ENCODE peak calls at places on chromosomes 5 and 9, in seven cellular contexts. One of them, this sample, is unnamed.

GRCh38 chr9:98132806-98133631 is 14.0 kb upstream of the TRIM14 start:
- DNase-seq in activated CD4-positive, CD25-positive, alpha-beta regulatory T cell treated with anti-CD3 and anti-CD28 coated beads, Interleukin-2, amount 50 U/mL, for 16 hours: no peak
- DNase-seq in Kasumi-1: no peak
- DNase-seq in T follicular helper cell: no peak
- DNase-seq in hypothalamus: no peak
- DNase-seq in tibial nerve: no peak
- DNase-seq in activated naive CD8-positive, alpha-beta T cell treated with anti-CD3 and anti-CD28 coated beads, Interleukin-2, amount 50 U/mL, for 24 hours: no peak
- DNase-seq in this sample: no peak

GRCh38 chr9:87909310-87910041 is 8.3 kb upstream of the SPATA31C1 start:
- DNase-seq in activated CD4-positive, CD25-positive, alpha-beta regulatory T cell treated with anti-CD3 and anti-CD28 coated beads, Interleukin-2, amount 50 U/mL, for 16 hours: no peak
- DNase-seq in Kasumi-1: no peak
- DNase-seq in T follicular helper cell: no peak
- DNase-seq in hypothalamus: no peak
- DNase-seq in tibial nerve: no peak
- DNase-seq in activated naive CD8-positive, alpha-beta T cell treated with anti-CD3 and anti-CD28 coated beads, Interleukin-2, amount 50 U/mL, for 24 hours: no peak
- DNase-seq in this sample: no peak

GRCh38 chr5:10479226-10479721 is 37.6 kb downstream of the ROPN1L start:
- DNase-seq in activated CD4-positive, CD25-positive, alpha-beta regulatory T cell treated with anti-CD3 and anti-CD28 coated beads, Interleukin-2, amount 50 U/mL, for 16 hours: no peak
- DNase-seq in Kasumi-1: no peak
- DNase-seq in T follicular helper cell: no peak
- DNase-seq in hypothalamus: no peak
- DNase-seq in tibial nerve: no peak
- DNase-seq in activated naive CD8-positive, alpha-beta T cell treated with anti-CD3 and anti-CD28 coated beads, Interleukin-2, amount 50 U/mL, for 24 hours: no peak
- DNase-seq in this sample: no peak

GRCh38 chr5:180605554-180606214 is 14.4 kb upstream of the SCGB3A1 start:
- DNase-seq in activated CD4-positive, CD25-positive, alpha-beta regulatory T cell treated with anti-CD3 and anti-CD28 coated beads, Interleukin-2, amount 50 U/mL, for 16 hours: peak
- DNase-seq in Kasumi-1: peak
- DNase-seq in T follicular helper cell: peak
- DNase-seq in hypothalamus: no peak
- DNase-seq in tibial nerve: no peak
- DNase-seq in activated naive CD8-positive, alpha-beta T cell treated with anti-CD3 and anti-CD28 coated beads, Interleukin-2, amount 50 U/mL, for 24 hours: peak
- DNase-seq in this sample: peak

GRCh38 chr9:68771376-68771775 is 66.3 kb downstream of the PIP5K1B start:
- DNase-seq in activated CD4-positive, CD25-positive, alpha-beta regulatory T cell treated with anti-CD3 and anti-CD28 coated beads, Interleukin-2, amount 50 U/mL, for 16 hours: no peak
- DNase-seq in Kasumi-1: no peak
- DNase-seq in T follicular helper cell: no peak
- DNase-seq in hypothalamus: no peak
- DNase-seq in tibial nerve: no peak
- DNase-seq in activated naive CD8-positive, alpha-beta T cell treated with anti-CD3 and anti-CD28 coated beads, Interleukin-2, amount 50 U/mL, for 24 hours: no peak
- DNase-seq in this sample: no peak

GRCh38 chr9:117205806-117206205 is 209.1 kb downstream of the ASTN2 start:
- DNase-seq in activated CD4-positive, CD25-positive, alpha-beta regulatory T cell treated with anti-CD3 and anti-CD28 coated beads, Interleukin-2, amount 50 U/mL, for 16 hours: no peak
- DNase-seq in Kasumi-1: no peak
- DNase-seq in T follicular helper cell: no peak
- DNase-seq in hypothalamus: no peak
- DNase-seq in tibial nerve: no peak
- DNase-seq in activated naive CD8-positive, alpha-beta T cell treated with anti-CD3 and anti-CD28 coated beads, Interleukin-2, amount 50 U/mL, for 24 hours: no peak
- DNase-seq in this sample: no peak

GRCh38 chr9:73270967-73271722 is 119.5 kb downstream of the ANXA1 start:
- DNase-seq in activated CD4-positive, CD25-positive, alpha-beta regulatory T cell treated with anti-CD3 and anti-CD28 coated beads, Interleukin-2, amount 50 U/mL, for 16 hours: no peak
- DNase-seq in Kasumi-1: peak
- DNase-seq in T follicular helper cell: no peak
- DNase-seq in hypothalamus: no peak
- DNase-seq in tibial nerve: no peak
- DNase-seq in activated naive CD8-positive, alpha-beta T cell treated with anti-CD3 and anti-CD28 coated beads, Interleukin-2, amount 50 U/mL, for 24 hours: no peak
- DNase-seq in this sample: no peak

GRCh38 chr9:95053611-95054440 is 263.7 kb downstream of the FANCC start:
- DNase-seq in activated CD4-positive, CD25-positive, alpha-beta regulatory T cell treated with anti-CD3 and anti-CD28 coated beads, Interleukin-2, amount 50 U/mL, for 16 hours: no peak
- DNase-seq in Kasumi-1: no peak
- DNase-seq in T follicular helper cell: no peak
- DNase-seq in hypothalamus: no peak
- DNase-seq in tibial nerve: no peak
- DNase-seq in activated naive CD8-positive, alpha-beta T cell treated with anti-CD3 and anti-CD28 coated beads, Interleukin-2, amount 50 U/mL, for 24 hours: no peak
- DNase-seq in this sample: no peak

GRCh38 chr5:6832994-6833393 is 119.8 kb downstream of the TENT4A start:
- DNase-seq in activated CD4-positive, CD25-positive, alpha-beta regulatory T cell treated with anti-CD3 and anti-CD28 coated beads, Interleukin-2, amount 50 U/mL, for 16 hours: no peak
- DNase-seq in Kasumi-1: peak
- DNase-seq in T follicular helper cell: no peak
- DNase-seq in hypothalamus: no peak
- DNase-seq in tibial nerve: no peak
- DNase-seq in activated naive CD8-positive, alpha-beta T cell treated with anti-CD3 and anti-CD28 coated beads, Interleukin-2, amount 50 U/mL, for 24 hours: no peak
- DNase-seq in this sample: no peak

GRCh38 chr5:157571357-157571827 is 4.2 kb downstream of the ADAM19 start:
- DNase-seq in activated CD4-positive, CD25-positive, alpha-beta regulatory T cell treated with anti-CD3 and anti-CD28 coated beads, Interleukin-2, amount 50 U/mL, for 16 hours: no peak
- DNase-seq in Kasumi-1: peak
- DNase-seq in T follicular helper cell: no peak
- DNase-seq in hypothalamus: no peak
- DNase-seq in tibial nerve: no peak
- DNase-seq in activated naive CD8-positive, alpha-beta T cell treated with anti-CD3 and anti-CD28 coated beads, Interleukin-2, amount 50 U/mL, for 24 hours: no peak
- DNase-seq in this sample: no peak

This sample was measured in heart right ventricle.